ENCODE peak calls at places on chromosomes 13 and 19, in ten cellular contexts. S, W, X, Z, T, Y, R, P, E and F are unnamed samples. For H3K4me1, the result is how much of the 10 kb centered on the place peaks cover.

GRCh38 chr13:85659493-85659892 is 139.7 kb downstream of the SLITRK6 start:
- DNase-seq in X (no peak), W (no peak), S (no peak), Z (no peak), Y (no peak), P (no peak), T (peak), E (peak), R (no peak), F (no peak)

GRCh38 chr13:77136902-77137420 is 110.0 kb upstream of the FBXL3 start:
- DNase-seq in E (peak), T (peak), P (no peak), Y (no peak), R (no peak), Z (no peak), S (no peak), W (no peak), X (no peak), F (no peak)

GRCh38 chr19:32453736-32454135 is 48.2 kb downstream of the DPY19L3 start:
- DNase-seq in X (no peak), P (no peak), S (no peak), W (no peak), Y (no peak), T (no peak), Z (no peak), R (no peak), E (peak), F (no peak)

GRCh38 chr13:27622102-27622820 is 569 bp downstream of the POLR1D start:
- DNase-seq in E (peak), W (no peak), P (no peak), S (no peak), T (no peak), R (peak), Y (no peak), Z (no peak), X (no peak), F (peak)

GRCh38 chr19:53982056-53982455 is 9.4 kb upstream of the CACNG6 start:
- DNase-seq in R (no peak), Y (no peak), T (no peak), E (no peak), W (no peak), Z (no peak), S (no peak), X (no peak), P (no peak), F (no peak)

GRCh38 chr19:3606174-3606689 is 443 bp downstream of the TBXA2R start:
- DNase-seq in E (no peak), R (no peak), P (no peak), S (no peak), T (no peak), Z (no peak), W (no peak), X (peak), Y (peak), F (no peak)

GRCh38 chr19:8213827-8214672 is 4.9 kb downstream of the CERS4 start:
- DNase-seq in S (no peak), T (no peak), Z (no peak), E (no peak), W (no peak), R (no peak), P (no peak), Y (no peak), X (no peak), F (no peak)

GRCh38 chr13:98731925-98732324 is 20.5 kb downstream of the SLC15A1 start:
- DNase-seq in S (no peak), E (no peak), P (no peak), Y (no peak), R (no peak), X (no peak), Z (no peak), W (no peak), T (no peak), F (no peak)

GRCh38 chr13:26601669-26602068 is 44.2 kb downstream of the WASF3 start:
- DNase-seq in Y (no peak), T (peak), W (no peak), P (no peak), Z (no peak), E (peak), X (no peak), R (peak), S (no peak), F (peak)

GRCh38 chr19:4181053-4181508 is 1.3 kb downstream of the SIRT6 start:
- DNase-seq in W (no peak), S (no peak), T (no peak), Z (no peak), X (no peak), P (no peak), E (no peak), R (peak), Y (no peak), F (no peak)

GRCh38 chr19:14441041-14441938 is 8.2 kb downstream of the PKN1 start:
- DNase-seq in Z (no peak), Y (no peak), W (no peak), R (no peak), T (no peak), E (no peak), P (no peak), S (no peak), X (no peak), F (peak)

GRCh38 chr13:42048625-42049453 is at the start of gene DGKH:
- DNase-seq in X (peak), T (peak), S (peak), Y (peak), P (peak), R (peak), W (peak), Z (peak), E (peak), F (peak)

GRCh38 chr13:24306632-24307031 is 2.7 kb upstream of the C1QTNF9 start:
- DNase-seq in P (no peak), S (no peak), W (no peak), T (peak), R (no peak), E (peak), X (no peak), Y (no peak), Z (no peak), F (no peak)

GRCh38 chr13:78660130-78660857 is 1.3 kb upstream of the OBI1 start:
- DNase-seq in X (no peak), Y (no peak), T (no peak), Z (peak), S (peak), E (peak), R (peak), P (no peak), W (no peak), F (no peak)

GRCh38 chr19:53517114-53517741 is 20.7 kb upstream of the ZNF331 start:
- DNase-seq in S (no peak), X (no peak), T (no peak), R (no peak), Z (no peak), E (no peak), Y (no peak), W (no peak), P (no peak), F (no peak)

DNA sequence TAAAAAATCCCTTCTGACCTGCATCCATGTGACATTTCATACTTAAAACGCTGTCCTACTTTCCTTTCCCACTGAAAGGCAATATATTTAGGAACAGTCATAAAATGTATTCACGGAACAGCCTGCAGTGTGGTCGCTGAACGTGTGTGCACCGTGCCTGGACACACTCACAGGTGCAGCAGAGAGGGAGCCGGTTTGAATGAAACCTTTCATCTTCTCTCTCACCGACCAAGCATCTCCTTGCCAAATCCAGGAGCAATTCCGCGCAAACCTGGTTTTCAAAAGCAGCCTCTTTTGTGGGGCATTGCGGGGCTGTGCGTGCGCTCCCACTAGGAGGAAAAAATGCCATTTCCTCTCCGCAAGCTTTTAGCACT is 1.0 kb downstream of the DCLK1 start:
- DNase-seq in W (no peak), P (no peak), T (no peak), S (no peak), Z (no peak), Y (no peak), R (no peak), X (no peak), E (no peak), F (no peak)
- H3K4me3 ChIP-seq in W (peak), P (no peak), T (no peak), S (no peak), Z (peak), Y (peak), R (no peak), X (peak), E (peak), F (peak)

DNA sequence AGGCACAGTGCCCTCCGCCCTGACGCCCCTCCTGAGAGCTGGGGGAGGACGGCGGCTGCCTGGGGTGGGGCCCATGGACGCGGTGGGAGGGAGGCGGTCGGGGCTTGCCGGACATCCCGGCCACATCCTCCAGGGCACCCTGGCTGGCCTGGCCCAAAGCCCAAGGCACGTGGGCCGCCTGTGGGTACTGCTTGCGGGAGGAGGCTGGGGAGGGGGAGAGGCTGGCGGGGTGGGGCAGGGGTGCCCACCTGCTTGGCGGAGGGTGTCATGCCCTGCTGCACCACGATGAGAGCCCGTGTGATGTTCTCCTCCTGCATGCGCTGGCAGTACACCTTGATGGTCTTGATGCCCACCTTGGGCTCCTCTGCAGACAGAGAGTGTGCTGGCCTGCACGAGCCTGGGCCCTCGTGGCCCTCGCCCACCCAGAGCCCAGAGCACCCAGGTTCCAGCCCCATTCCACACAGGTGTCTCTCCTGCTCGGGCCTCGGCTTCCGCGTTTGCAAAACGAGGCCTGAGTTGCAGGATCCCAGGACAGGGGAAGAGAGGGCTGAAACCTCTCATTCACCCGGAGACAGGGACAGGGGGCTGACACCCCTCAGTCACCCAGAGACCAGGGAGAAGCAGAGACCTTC is 3.5 kb downstream of the POLR2E start:
- DNase-seq in X (peak), R (no peak), Y (no peak), S (no peak), Z (no peak), P (no peak), T (no peak), E (no peak), W (no peak), F (no peak)
- H3K4me1 ChIP-seq in X (under half), R (half or more), Y (half or more), S (under half), Z (under half), P (half or more), T (under half), E (under half), W (under half), F (under half)

DNA sequence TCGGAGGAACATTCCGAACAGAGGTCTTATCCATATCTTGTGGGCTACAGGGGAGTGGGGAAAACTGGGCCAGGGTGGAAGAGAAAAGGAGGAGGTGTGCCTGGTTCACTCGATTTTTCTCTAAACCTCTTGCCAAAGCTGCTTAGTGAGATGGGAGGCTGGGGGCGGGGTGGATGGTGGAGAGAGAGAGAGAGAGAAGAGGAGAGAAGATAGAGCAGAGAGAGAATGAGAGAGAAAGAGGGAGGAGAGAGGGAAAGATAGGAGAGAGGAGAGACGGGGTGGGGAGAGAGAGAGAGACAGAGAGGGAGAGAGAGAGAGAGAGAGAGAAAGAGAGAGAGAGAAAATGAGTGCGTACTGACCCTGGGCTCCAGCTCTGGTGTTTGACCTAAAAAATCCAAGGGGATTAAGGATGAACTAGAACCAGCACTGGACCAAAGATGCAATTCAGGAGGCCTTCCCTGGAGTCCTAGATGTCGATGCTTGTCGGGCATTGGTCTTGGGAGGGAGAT is 14.1 kb downstream of the NOVA2 start:
- DNase-seq in Z (no peak), E (no peak), Y (no peak), P (no peak), W (no peak), R (no peak), X (no peak), S (no peak), T (no peak), F (no peak)
- H3K27ac ChIP-seq in Z (no peak), E (no peak), Y (no peak), P (no peak), W (peak), R (no peak), X (peak), S (peak), T (no peak), F (no peak)

GRCh38 chr19:38319421-38320258 is at the start of gene KCNK6:
- DNase-seq in P (peak), Y (peak), W (peak), S (peak), T (peak), Z (peak), X (peak), E (peak), R (peak), F (peak)

GRCh38 chr19:38321646-38322323 is 2.1 kb downstream of the KCNK6 start:
- DNase-seq in E (peak), P (no peak), Z (no peak), T (peak), S (no peak), R (no peak), Y (no peak), X (no peak), W (peak), F (no peak)

GRCh38 chr19:38318595-38319142 is 976 bp upstream of the KCNK6 start:
- DNase-seq in P (no peak), T (peak), X (no peak), S (no peak), Y (no peak), Z (no peak), E (peak), R (no peak), W (peak), F (no peak)

GRCh38 chr19:38323276-38323675 is 3.6 kb downstream of the KCNK6 start:
- DNase-seq in W (no peak), P (no peak), S (no peak), X (no peak), Y (no peak), R (no peak), Z (no peak), T (no peak), E (no peak), F (no peak)

DNA sequence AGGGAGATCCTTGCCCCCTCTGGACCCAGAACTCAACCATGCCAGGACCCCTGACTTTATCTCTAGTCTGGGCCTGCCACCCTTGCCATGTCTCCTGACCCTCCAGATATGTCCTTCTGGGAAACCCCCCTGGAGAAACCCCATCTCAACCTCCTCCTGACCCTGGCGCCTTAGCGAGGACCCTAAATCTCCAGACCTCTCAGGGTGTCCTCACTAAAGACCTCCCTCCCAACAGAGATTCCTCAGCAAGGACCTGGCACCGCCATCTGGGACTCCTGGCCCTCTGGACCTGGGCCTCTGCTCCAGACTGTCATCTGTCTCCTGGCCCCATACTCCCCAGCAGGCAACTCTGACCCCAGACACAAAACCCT is 1.3 kb downstream of the KCNK6 start:
- DNase-seq in X (no peak), P (no peak), R (no peak), T (no peak), Z (no peak), Y (no peak), S (no peak), E (no peak), W (no peak), F (no peak)
- H3K4me3 ChIP-seq in X (peak), P (no peak), R (no peak), T (peak), Z (peak), Y (peak), S (no peak), E (peak), W (peak), F (no peak)

GRCh38 chr19:39602224-39602623 is at the start of gene LGALS13:
- DNase-seq in S (no peak), E (no peak), T (no peak), X (no peak), P (no peak), Y (no peak), W (no peak), Z (no peak), R (no peak), F (no peak)
- H3K4me1 ChIP-seq in S (under half), E (under half), T (under half), X (under half), P (under half), Y (under half), W (under half), Z (under half), R (under half), F (under half)